ENCODE peak calls at places on chromosomes 3 and 15, in nine cellular contexts. C is CD8-positive, alpha-beta T cell; E is prostate gland; D is CD8-positive, alpha-beta memory T cell; T is kidney; R is transverse colon; M is spleen; I is A549; B is Peyer's patch. F is an unnamed sample. For H3K4me1, the result is how much of the 10 kb centered on the place peaks cover.

GRCh38 chr15:68424754-68425390 is 7.1 kb downstream of the ITGA11 start:
- DNase-seq in I (no peak), D (no peak), C (no peak), M (no peak), E (no peak), T (peak), R (no peak), B (peak), F (no peak)

GRCh38 chr3:107184375-107184774 is 192.9 kb upstream of the CCDC54 start:
- DNase-seq in T (no peak), R (no peak), E (no peak), C (no peak), D (no peak), M (no peak), I (no peak), B (no peak), F (no peak)

GRCh38 chr15:92343869-92344643 is 49.6 kb upstream of the ST8SIA2 start:
- DNase-seq in R (no peak), B (no peak), D (no peak), M (no peak), C (no peak), I (no peak), T (no peak), E (peak), F (no peak)

GRCh38 chr3:160449660-160450598 is at the start of gene TRIM59:
- DNase-seq in B (peak), E (peak), I (peak), T (peak), M (peak), C (peak), R (peak), D (peak), F (peak)

GRCh38 chr3:156675744-156676466 is 1.5 kb downstream of the TIPARP start:
- DNase-seq in M (no peak), C (peak), B (peak), E (peak), I (peak), T (no peak), D (peak), R (peak), F (peak)

GRCh38 chr15:22979069-22979698 is 984 bp downstream of the CYFIP1 start:
- DNase-seq in R (peak), I (peak), B (peak), T (peak), M (peak), E (peak), C (peak), D (no peak), F (peak)

GRCh38 chr3:178712247-178712646 is 176.0 kb downstream of the KCNMB2 start:
- DNase-seq in C (no peak), B (no peak), R (no peak), D (no peak), M (no peak), I (no peak), E (no peak), T (no peak), F (no peak)

GRCh38 chr15:52186651-52187486 is 4.3 kb downstream of the GNB5 start:
- DNase-seq in M (no peak), R (no peak), D (no peak), C (no peak), T (no peak), I (no peak), B (no peak), E (no peak), F (no peak)

GRCh38 chr15:96585634-96586386 is 255.3 kb downstream of the NR2F2 start:
- DNase-seq in C (no peak), I (no peak), D (no peak), M (no peak), B (no peak), R (no peak), T (no peak), E (no peak), F (no peak)

GRCh38 chr15:34366271-34367043 is 539 bp downstream of the LPCAT4 start:
- DNase-seq in T (peak), R (peak), C (peak), M (peak), B (peak), E (peak), D (peak), I (peak), F (peak)

GRCh38 chr3:16369885-16370284 is 104.9 kb downstream of the OXNAD1 start:
- DNase-seq in T (no peak), M (no peak), I (no peak), B (no peak), D (no peak), R (no peak), E (no peak), C (no peak), F (peak)

GRCh38 chr3:94249491-94250079 is 186.7 kb downstream of the NSUN3 start:
- DNase-seq in B (peak), I (peak), T (peak), C (peak), E (peak), D (peak), R (peak), M (peak), F (peak)

GRCh38 chr15:78322724-78323395 is 17.3 kb upstream of the CRABP1 start:
- DNase-seq in I (no peak), E (no peak), T (no peak), B (no peak), M (peak), D (no peak), R (no peak), C (no peak), F (no peak)

GRCh38 chr15:22889146-22889818 is 50.8 kb downstream of the NIPA2 start:
- DNase-seq in T (no peak), C (no peak), D (no peak), E (no peak), B (no peak), M (no peak), I (no peak), R (no peak), F (no peak)

GRCh38 chr15:26838742-26839460 is 28.0 kb upstream of the GABRA5 start:
- DNase-seq in T (no peak), B (no peak), I (peak), R (no peak), C (no peak), E (no peak), D (no peak), M (no peak), F (no peak)

GRCh38 chr3:183307749-183308148 is 54.7 kb downstream of the B3GNT5 start:
- DNase-seq in D (no peak), E (no peak), I (no peak), T (no peak), C (no peak), R (peak), B (peak), M (no peak), F (no peak)

GRCh38 chr3:129503387-129504010 is 24.9 kb upstream of the RHO start:
- DNase-seq in T (peak), R (no peak), E (no peak), M (peak), B (no peak), C (no peak), D (no peak), I (no peak), F (no peak)

GRCh38 chr3:122858373-122858772 is 63.5 kb downstream of the SLC49A4 start:
- DNase-seq in M (no peak), D (no peak), R (no peak), B (no peak), C (no peak), I (peak), T (no peak), E (no peak), F (no peak)

GRCh38 chr3:65436580-65436979 is 602.1 kb downstream of the MAGI1 start:
- DNase-seq in I (peak), E (no peak), C (no peak), R (no peak), B (no peak), D (no peak), M (no peak), T (no peak), F (no peak)

GRCh38 chr3:174651951-174652350 is 207.2 kb upstream of the NAALADL2 start:
- DNase-seq in M (no peak), E (no peak), D (no peak), I (no peak), R (no peak), C (no peak), B (no peak), T (no peak), F (no peak)

GRCh38 chr15:89749951-89750559 is 994 bp downstream of the MESP1 start:
- DNase-seq in I (no peak), M (no peak), B (no peak), D (no peak), E (no peak), C (no peak), R (peak), T (peak), F (no peak)

GRCh38 chr3:102096066-102096465 is 246.8 kb downstream of the NFKBIZ start:
- DNase-seq in C (no peak), I (no peak), B (no peak), M (no peak), R (no peak), T (no peak), E (no peak), D (no peak), F (no peak)

GRCh38 chr3:110995461-110996226 is 76.0 kb upstream of the NECTIN3 start:
- DNase-seq in M (no peak), C (no peak), T (no peak), R (no peak), D (no peak), I (peak), B (no peak), E (no peak), F (no peak)

GRCh38 chr15:90381515-90381914 is 6.5 kb upstream of the IQGAP1 start:
- DNase-seq in I (no peak), C (no peak), E (no peak), D (no peak), B (no peak), T (no peak), R (no peak), M (no peak), F (no peak)

GRCh38 chr15:63610209-63610841 is 13.1 kb downstream of the FBXL22 start:
- DNase-seq in C (peak), R (peak), E (peak), I (peak), B (peak), M (no peak), T (no peak), D (peak), F (peak)

GRCh38 chr3:57961828-57962447 is 46.3 kb upstream of the FLNB start:
- DNase-seq in E (no peak), D (no peak), M (no peak), I (peak), T (no peak), C (no peak), R (no peak), B (no peak), F (no peak)

GRCh38 chr3:183548262-183548769 is 7.2 kb downstream of the KLHL6 start:
- DNase-seq in M (no peak), B (peak), I (peak), D (no peak), R (no peak), T (no peak), C (no peak), E (no peak), F (peak)

GRCh38 chr15:29616512-29616911 is 205.8 kb downstream of the TJP1 start:
- DNase-seq in I (no peak), R (no peak), E (no peak), B (no peak), C (no peak), D (no peak), T (no peak), M (no peak), F (no peak)

GRCh38 chr3:115227461-115227860 is 80.4 kb upstream of the ZBTB20 start:
- DNase-seq in M (no peak), C (no peak), I (no peak), B (no peak), E (no peak), R (no peak), D (no peak), T (no peak), F (no peak)

GRCh38 chr15:62770111-62770660 is 272.4 kb upstream of the TPM1 start:
- DNase-seq in B (no peak), R (no peak), C (no peak), T (no peak), E (no peak), D (no peak), M (no peak), I (no peak), F (no peak)

GRCh38 chr15:29143909-29144308 is 125.7 kb downstream of the NSMCE3 start:
- DNase-seq in M (no peak), C (no peak), R (no peak), I (no peak), D (no peak), B (no peak), T (no peak), E (no peak), F (peak)

GRCh38 chr3:16370872-16371740 is 106.1 kb downstream of the OXNAD1 start:
- DNase-seq in E (no peak), D (no peak), M (no peak), I (no peak), C (no peak), B (no peak), R (no peak), T (no peak), F (peak)

GRCh38 chr3:149247025-149247710 is 25.5 kb upstream of the CP start:
- DNase-seq in I (peak), E (no peak), R (no peak), D (no peak), C (no peak), M (no peak), T (no peak), B (no peak), F (no peak)

GRCh38 chr15:33126559-33127290 is 67.8 kb downstream of the FMN1 start:
- DNase-seq in M (no peak), T (peak), E (peak), R (peak), C (peak), D (no peak), B (peak), I (peak), F (peak)

GRCh38 chr3:39289107-39289506 is 9.3 kb upstream of the CX3CR1 start:
- DNase-seq in I (no peak), R (no peak), B (no peak), E (no peak), D (no peak), C (no peak), T (no peak), M (no peak), F (no peak)
- H3K4me1 ChIP-seq in I (under half), R (under half), B (under half), E (under half), D (under half), C (under half), T (under half), M (under half), F (under half)

GRCh38 chr3:39147374-39147709 is 6.0 kb downstream of the CSRNP1 start:
- DNase-seq in B (no peak), D (no peak), I (no peak), C (no peak), M (no peak), R (no peak), E (no peak), T (no peak), F (no peak)
- H3K4me3 ChIP-seq in B (peak), D (peak), I (peak), C (peak), M (peak), R (no peak), E (peak), T (peak), F (no peak)

DNA sequence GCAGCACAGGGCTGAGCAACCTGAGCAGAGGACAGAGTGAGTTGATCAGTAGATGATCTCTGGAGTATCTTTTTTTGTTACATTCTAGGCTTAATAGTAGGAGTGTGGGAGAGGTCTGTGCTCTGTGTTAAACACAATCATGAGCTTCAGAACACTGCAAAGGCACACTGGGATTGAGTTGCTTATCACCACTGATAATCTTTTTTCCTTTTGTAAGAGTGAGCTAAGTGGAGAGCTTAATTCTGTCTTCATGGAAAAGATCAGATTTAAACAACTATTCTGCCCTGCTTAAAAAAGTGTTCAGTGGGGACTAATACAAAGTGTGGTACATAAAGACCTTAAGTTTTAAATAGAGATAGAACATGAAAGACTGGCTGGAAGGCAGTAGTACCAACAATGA is 1.1 kb downstream of the OR4F6 start:
- DNase-seq in C (no peak), B (no peak), D (no peak), M (no peak), T (no peak), I (no peak), R (no peak), E (no peak), F (no peak)
- H3K27ac ChIP-seq in C (no peak), B (no peak), D (no peak), M (no peak), T (no peak), I (no peak), R (no peak), E (no peak), F (peak)

DNA sequence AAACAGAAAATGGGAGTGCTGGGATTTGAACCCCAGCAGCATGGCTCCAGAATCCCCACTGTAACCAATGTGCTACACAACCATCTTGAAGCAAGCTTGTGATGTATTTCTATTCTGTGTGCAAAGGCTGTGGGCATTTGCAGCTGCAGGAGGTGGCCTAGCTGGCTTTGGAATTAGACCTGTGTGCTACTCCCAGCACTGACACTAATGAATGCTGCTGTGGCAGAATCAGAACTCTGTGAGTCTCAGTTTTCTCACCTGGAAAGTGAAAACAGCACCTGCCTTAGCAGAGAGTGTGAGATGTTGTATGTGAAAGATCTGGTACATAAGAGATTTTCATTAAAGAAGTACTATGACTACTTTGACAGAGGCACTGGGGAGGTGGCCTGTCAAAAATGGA is 21.5 kb upstream of the SMAD6 start:
- DNase-seq in M (no peak), T (no peak), D (no peak), R (no peak), C (no peak), I (no peak), E (no peak), B (no peak), F (no peak)
- H3K4me1 ChIP-seq in M (under half), T (under half), D (under half), R (under half), C (under half), I (under half), E (under half), B (under half), F (under half)

GRCh38 chr3:28994161-28994905 is 286.5 kb upstream of the RBMS3 start:
- DNase-seq in I (no peak), T (no peak), D (no peak), R (no peak), E (no peak), M (no peak), C (no peak), B (no peak), F (no peak)

GRCh38 chr3:28986922-28987321 is 293.9 kb upstream of the RBMS3 start:
- DNase-seq in R (no peak), C (no peak), B (no peak), M (no peak), D (no peak), E (no peak), I (no peak), T (no peak), F (no peak)

DNA sequence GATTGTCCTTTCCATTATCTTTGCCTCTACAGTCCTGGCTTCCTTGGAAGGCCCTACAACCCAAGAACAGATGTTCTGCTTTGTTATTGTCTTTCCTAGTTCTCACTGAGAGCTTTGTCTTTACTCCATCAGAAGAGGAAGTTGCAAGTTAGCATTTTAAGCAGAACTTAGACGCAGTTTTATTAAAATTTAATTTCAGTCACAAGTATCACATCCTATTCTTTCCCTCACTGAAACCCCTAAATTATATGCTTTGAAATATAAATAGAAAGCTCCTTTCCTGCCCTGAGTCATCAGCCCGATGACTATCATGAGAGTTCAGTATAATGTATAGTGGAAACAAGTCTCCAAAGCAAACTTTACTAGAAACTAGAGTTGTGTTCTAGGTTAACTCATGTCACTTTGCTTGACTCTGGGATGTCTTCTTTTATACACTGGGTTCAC is 291.2 kb upstream of the RBMS3 start:
- DNase-seq in M (no peak), I (no peak), D (no peak), E (no peak), B (no peak), T (no peak), C (no peak), R (no peak), F (no peak)
- H3K4me3 ChIP-seq in M (no peak), I (no peak), D (no peak), E (no peak), B (no peak), T (no peak), C (no peak), R (no peak), F (no peak)

DNA sequence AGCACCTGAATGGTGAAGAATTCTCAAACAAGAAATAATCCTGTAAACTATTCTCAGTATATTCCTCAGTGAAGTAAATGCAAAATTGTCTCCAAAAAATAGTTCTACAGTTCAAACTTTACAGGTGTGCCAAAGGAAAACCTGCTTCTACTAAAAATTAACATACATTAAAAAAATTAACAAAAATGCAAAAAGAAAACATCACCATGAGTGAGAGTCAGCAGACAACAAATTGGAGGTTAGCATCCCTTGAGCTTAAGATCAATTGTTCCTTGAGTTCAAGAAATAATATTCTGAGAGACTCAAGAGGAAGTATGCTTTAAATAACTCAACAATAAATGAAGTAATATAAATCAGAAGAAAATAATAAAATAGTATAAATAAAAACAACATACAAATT is 278.4 kb upstream of the MME start:
- DNase-seq in M (no peak), C (no peak), I (no peak), D (no peak), B (no peak), E (no peak), R (no peak), T (no peak), F (no peak)
- H3K27ac ChIP-seq in M (no peak), C (no peak), I (no peak), D (no peak), B (no peak), E (no peak), R (no peak), T (no peak), F (no peak)

GRCh38 chr15:64844576-64845140 is 2.9 kb downstream of the PLEKHO2 start:
- DNase-seq in C (peak), E (no peak), B (no peak), T (peak), M (no peak), R (no peak), D (no peak), I (no peak), F (no peak)

GRCh38 chr15:64845183-64845611 is 3.5 kb downstream of the PLEKHO2 start:
- DNase-seq in I (no peak), D (no peak), R (peak), C (no peak), M (peak), B (peak), T (peak), E (no peak), F (peak)

GRCh38 chr15:64842986-64843561 is 1.4 kb downstream of the PLEKHO2 start:
- DNase-seq in D (no peak), E (no peak), T (no peak), I (no peak), C (no peak), R (peak), B (peak), M (peak), F (peak)

GRCh38 chr15:64842099-64842940 is 605 bp downstream of the PLEKHO2 start:
- DNase-seq in M (no peak), B (peak), C (no peak), R (no peak), T (no peak), D (no peak), I (peak), E (no peak), F (peak)

GRCh38 chr15:64843996-64844395 is 2.3 kb downstream of the PLEKHO2 start:
- DNase-seq in I (no peak), R (no peak), M (no peak), B (no peak), D (no peak), E (no peak), C (no peak), T (no peak), F (no peak)
- H3K4me1 ChIP-seq in I (under half), R (half or more), M (under half), B (half or more), D (half or more), E (under half), C (half or more), T (under half), F (half or more)

GRCh38 chr15:60391722-60392340 is 6.0 kb downstream of the ANXA2 start:
- DNase-seq in I (no peak), D (no peak), T (no peak), B (no peak), E (no peak), C (no peak), R (peak), M (no peak), F (no peak)
- H3K4me3 ChIP-seq in I (peak), D (no peak), T (no peak), B (no peak), E (no peak), C (no peak), R (no peak), M (no peak), F (no peak)

F was measured in SJSA1.